ENCODE peak calls at places on chromosome 16, in seven cellular contexts. H is left ventricle myocardium inferior, I is psoas muscle, D is breast epithelium, C is A549, Q is A673, M is PC-9. Y is an unnamed sample.

GRCh38 chr16:85910073-85910853 is 11.3 kb downstream of the IRF8 start:
- DNase-seq in D (no peak), C (no peak), Q (no peak), I (no peak), M (no peak), H (no peak), Y (no peak)

GRCh38 chr16:23258919-23259237 is 43.2 kb upstream of the SCNN1B start:
- DNase-seq in M (peak), C (no peak), H (no peak), Q (no peak), D (no peak), I (no peak), Y (no peak)

GRCh38 chr16:67017451-67017750 is 11.5 kb upstream of the CBFB start:
- DNase-seq in H (no peak), C (no peak), D (no peak), I (no peak), M (no peak), Q (no peak), Y (no peak)

GRCh38 chr16:68246671-68247070 is 1.5 kb downstream of the PLA2G15 start:
- DNase-seq in I (peak), Q (no peak), H (no peak), D (no peak), C (no peak), M (no peak), Y (no peak)

GRCh38 chr16:63789603-63790002 is 1332.3 kb downstream of the CDH11 start:
- DNase-seq in I (no peak), D (no peak), Q (peak), C (no peak), M (no peak), H (no peak), Y (no peak)

GRCh38 chr16:69535123-69536050 is 30.4 kb upstream of the NFAT5 start:
- DNase-seq in D (no peak), M (no peak), C (no peak), I (no peak), H (no peak), Q (no peak), Y (no peak)

GRCh38 chr16:84375773-84376172 is 7.4 kb downstream of the ATP2C2 start:
- DNase-seq in M (no peak), I (no peak), H (no peak), C (no peak), D (no peak), Q (no peak), Y (no peak)

GRCh38 chr16:20944861-20945390 is 44.4 kb downstream of the LYRM1 start:
- DNase-seq in I (no peak), Q (peak), D (no peak), C (no peak), M (no peak), H (no peak), Y (peak)

GRCh38 chr16:68400083-68400923 is 48.0 kb downstream of the SMPD3 start:
- DNase-seq in Q (no peak), M (no peak), I (no peak), C (no peak), D (no peak), H (no peak), Y (no peak)

GRCh38 chr16:20849587-20850390 is 43.5 kb downstream of the REXO5 start:
- DNase-seq in Q (peak), M (peak), D (peak), I (peak), C (peak), H (peak), Y (no peak)

GRCh38 chr16:87066695-87067556 is 250.3 kb downstream of the C16orf95 start:
- DNase-seq in M (no peak), C (no peak), H (no peak), Q (no peak), I (no peak), D (no peak), Y (no peak)

GRCh38 chr16:80346160-80346632 is 194.6 kb upstream of the DYNLRB2 start:
- DNase-seq in Q (no peak), I (no peak), D (no peak), C (no peak), M (no peak), H (no peak), Y (no peak)

GRCh38 chr16:67843343-67843765 is 1.2 kb downstream of the THAP11 start:
- DNase-seq in Q (no peak), I (no peak), H (no peak), C (no peak), D (no peak), M (no peak), Y (no peak)

GRCh38 chr16:66227766-66228530 is 138.5 kb upstream of the CDH5 start:
- DNase-seq in D (no peak), M (no peak), I (no peak), C (no peak), Q (no peak), H (no peak), Y (no peak)

GRCh38 chr16:52812945-52813556 is 239.6 kb downstream of the CHD9NB start:
- DNase-seq in H (no peak), Q (peak), M (no peak), I (no peak), D (no peak), C (peak), Y (no peak)

GRCh38 chr16:77211880-77212735 is 12.9 kb downstream of the SYCE1L start:
- DNase-seq in C (peak), D (peak), H (peak), I (peak), Q (peak), M (no peak), Y (no peak)

GRCh38 chr16:66272461-66272860 is 94.0 kb upstream of the CDH5 start:
- DNase-seq in H (no peak), Q (no peak), I (no peak), C (no peak), D (peak), M (no peak), Y (no peak)

GRCh38 chr16:19746561-19746960 is 28.5 kb downstream of the IQCK start:
- DNase-seq in C (no peak), M (no peak), I (no peak), H (no peak), D (no peak), Q (no peak), Y (no peak)

GRCh38 chr16:87963400-87963799 is 12.2 kb downstream of the BANP start:
- DNase-seq in H (no peak), D (no peak), Q (peak), I (no peak), C (no peak), M (peak), Y (no peak)

GRCh38 chr16:75304521-75305363 is 53.3 kb upstream of the BCAR1 start:
- DNase-seq in H (peak), I (peak), C (peak), M (peak), Q (peak), D (no peak), Y (no peak)

GRCh38 chr16:47143677-47144558 is at the start of gene NETO2:
- DNase-seq in I (peak), D (peak), C (peak), Q (peak), H (peak), M (no peak), Y (no peak)

GRCh38 chr16:64437706-64438329 is 684.0 kb downstream of the CDH11 start:
- DNase-seq in M (no peak), C (no peak), D (no peak), I (no peak), Q (no peak), H (no peak), Y (no peak)

GRCh38 chr16:65453646-65454045 is 331.8 kb upstream of the CDH11 start:
- DNase-seq in M (no peak), I (no peak), Q (peak), C (no peak), H (no peak), D (no peak), Y (no peak)

GRCh38 chr16:71956500-71956899 is 43.7 kb downstream of the PKD1L3 start:
- DNase-seq in D (no peak), I (no peak), M (no peak), C (no peak), H (no peak), Q (peak), Y (peak)

GRCh38 chr16:71954180-71954579 is 46.0 kb downstream of the PKD1L3 start:
- DNase-seq in D (no peak), H (no peak), I (no peak), Q (no peak), M (no peak), C (no peak), Y (no peak)

GRCh38 chr16:71952818-71953217 is 47.4 kb downstream of the PKD1L3 start:
- DNase-seq in M (no peak), Q (no peak), H (no peak), C (no peak), I (no peak), D (no peak), Y (no peak)

GRCh38 chr16:71954699-71955195 is 45.5 kb downstream of the PKD1L3 start:
- DNase-seq in M (no peak), I (no peak), C (no peak), D (no peak), H (no peak), Q (no peak), Y (no peak)
- H3K4me3 ChIP-seq in M (no peak), I (no peak), C (no peak), D (no peak), H (no peak), Q (no peak), Y (no peak)

GRCh38 chr16:3460585-3460984 is 17.1 kb downstream of the NAA60 start:
- DNase-seq in H (no peak), M (no peak), D (no peak), C (no peak), I (no peak), Q (no peak), Y (no peak)
- H3K4me3 ChIP-seq in H (peak), M (no peak), D (no peak), C (no peak), I (no peak), Q (no peak), Y (no peak)

GRCh38 chr16:4935231-4935855 is 1.6 kb downstream of the PPL start:
- DNase-seq in Q (no peak), I (peak), H (peak), C (no peak), D (peak), M (no peak), Y (no peak)
- H3K4me3 ChIP-seq in Q (no peak), I (peak), H (peak), C (peak), D (peak), M (peak), Y (no peak)

DNA sequence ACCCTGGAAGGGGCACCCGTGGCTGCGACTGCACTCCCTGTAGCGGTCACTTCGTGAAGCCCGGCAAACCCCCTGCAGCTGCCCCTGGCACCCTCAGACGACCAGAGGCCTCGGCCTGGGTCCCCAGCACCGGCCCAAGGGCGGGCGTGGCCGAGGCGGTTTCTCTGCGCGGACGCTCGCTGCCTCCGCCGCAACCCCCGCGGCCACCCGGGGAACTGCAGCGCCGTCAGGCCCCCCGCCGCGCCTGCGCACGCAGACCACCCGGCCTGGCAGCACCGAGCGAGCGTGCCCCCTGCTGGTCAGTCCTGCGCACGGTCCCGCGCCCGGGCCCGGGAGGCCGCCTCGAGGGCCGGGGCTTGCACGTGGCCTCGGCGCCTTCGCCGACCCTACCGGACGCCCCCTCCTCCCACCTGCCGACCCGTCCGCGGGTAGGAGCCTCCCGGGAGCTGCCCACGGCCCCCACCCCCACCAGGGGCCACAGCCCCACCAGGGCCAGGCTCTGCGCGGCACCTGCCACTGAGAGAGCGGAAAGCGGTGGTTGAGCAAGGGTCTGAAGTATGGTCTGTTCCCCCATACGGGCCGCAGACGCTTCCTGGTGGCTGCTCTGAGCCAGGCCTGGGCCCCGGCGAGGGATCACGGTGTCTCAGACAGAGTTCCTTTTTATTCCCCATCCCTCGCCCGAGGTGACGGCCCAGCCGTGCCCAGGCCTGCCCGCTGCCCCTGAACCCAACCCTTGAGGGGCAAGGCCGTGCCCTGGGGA is 11.5 kb upstream of the HS3ST6 start:
- DNase-seq in I (peak), C (peak), M (peak), H (peak), D (peak), Q (peak), Y (peak)
- H3K4me3 ChIP-seq in I (peak), C (peak), M (peak), H (peak), D (peak), Q (peak), Y (peak)

GRCh38 chr16:734208-734980 is 6.4 kb downstream of the CIAO3 start:
- DNase-seq in H (no peak), I (no peak), C (no peak), Q (no peak), D (no peak), M (peak), Y (no peak)

GRCh38 chr16:733382-734207 is 6.7 kb downstream of the HAGHL start:
- DNase-seq in D (no peak), Q (no peak), H (no peak), M (peak), I (no peak), C (no peak), Y (no peak)

GRCh38 chr16:735982-736453 is 4.8 kb downstream of the CIAO3 start:
- DNase-seq in I (no peak), Q (no peak), C (no peak), H (no peak), D (no peak), M (no peak), Y (no peak)

GRCh38 chr16:736936-737481 is 3.8 kb downstream of the CIAO3 start:
- DNase-seq in D (no peak), H (no peak), C (no peak), M (no peak), Q (no peak), I (no peak), Y (no peak)

GRCh38 chr16:734981-735881 is 5.6 kb downstream of the CIAO3 start:
- DNase-seq in C (no peak), M (peak), D (no peak), Q (no peak), I (no peak), H (no peak), Y (no peak)
- H3K4me3 ChIP-seq in C (no peak), M (no peak), D (no peak), Q (no peak), I (no peak), H (no peak), Y (no peak)

GRCh38 chr16:89431616-89432015 is 58.7 kb downstream of the ANKRD11 start:
- DNase-seq in M (no peak), D (no peak), C (no peak), I (no peak), Q (no peak), H (no peak), Y (no peak)
- H3K4me3 ChIP-seq in M (no peak), D (no peak), C (no peak), I (no peak), Q (no peak), H (no peak), Y (no peak)

DNA sequence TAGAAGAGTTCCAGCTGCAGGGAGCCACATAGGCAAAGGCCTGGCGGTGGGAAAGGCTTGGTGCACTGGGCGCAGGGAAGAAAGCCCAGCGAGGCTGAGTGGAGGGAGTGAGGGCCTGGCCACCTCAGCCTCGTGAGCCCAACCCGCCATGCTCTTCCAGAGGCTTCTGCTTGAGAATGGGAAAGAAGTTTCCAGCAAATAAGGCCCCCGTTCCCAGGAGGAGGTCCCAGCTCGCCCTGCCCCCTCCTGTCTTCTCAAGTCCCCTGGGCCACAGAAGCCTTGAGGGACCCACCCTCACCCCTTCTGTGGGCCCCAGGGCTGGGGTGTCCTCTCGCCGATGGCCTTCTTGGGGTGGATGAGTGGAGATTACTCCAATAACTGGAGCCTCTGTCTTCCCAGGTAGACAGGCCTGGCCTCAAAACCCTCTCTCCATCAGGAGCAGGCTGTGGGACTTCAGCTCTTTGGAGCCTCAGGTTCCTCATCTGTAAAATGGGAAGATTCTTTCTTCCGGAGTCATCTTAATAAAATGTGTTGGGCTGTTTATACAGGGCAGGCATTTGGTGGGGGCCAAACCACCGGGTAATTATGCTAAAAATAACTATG is 933 bp upstream of the SNN start:
- DNase-seq in H (no peak), Q (no peak), I (no peak), C (no peak), D (no peak), M (no peak), Y (no peak)
- H3K4me3 ChIP-seq in H (peak), Q (peak), I (peak), C (peak), D (peak), M (no peak), Y (no peak)

DNA sequence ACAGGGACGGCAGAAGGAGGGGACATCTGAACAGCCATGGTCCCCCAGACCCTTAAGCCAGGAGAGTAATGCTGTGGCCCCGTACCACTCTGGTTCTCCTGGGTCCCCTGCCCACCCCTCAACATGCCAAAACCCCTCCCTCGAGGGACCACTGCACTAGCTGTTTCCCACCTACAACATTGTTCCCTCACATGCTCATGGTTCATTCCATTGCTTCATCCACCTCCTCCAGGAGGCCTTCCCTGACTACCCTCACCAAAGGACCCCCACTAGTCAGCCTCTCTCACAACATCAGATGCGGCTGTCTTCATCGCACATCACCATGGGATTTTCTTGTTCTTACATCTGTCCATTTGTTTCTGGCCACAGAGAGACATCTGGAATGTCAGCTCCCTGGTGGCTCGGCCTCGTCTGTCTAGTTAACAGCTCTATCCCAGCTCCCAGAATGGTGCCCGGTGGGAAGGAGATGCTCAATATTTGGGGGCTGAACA is 1.7 kb downstream of the DOK4 start:
- DNase-seq in C (no peak), M (no peak), Q (no peak), H (no peak), I (no peak), D (no peak), Y (no peak)
- H3K4me3 ChIP-seq in C (no peak), M (no peak), Q (no peak), H (no peak), I (no peak), D (no peak), Y (no peak)

DNA sequence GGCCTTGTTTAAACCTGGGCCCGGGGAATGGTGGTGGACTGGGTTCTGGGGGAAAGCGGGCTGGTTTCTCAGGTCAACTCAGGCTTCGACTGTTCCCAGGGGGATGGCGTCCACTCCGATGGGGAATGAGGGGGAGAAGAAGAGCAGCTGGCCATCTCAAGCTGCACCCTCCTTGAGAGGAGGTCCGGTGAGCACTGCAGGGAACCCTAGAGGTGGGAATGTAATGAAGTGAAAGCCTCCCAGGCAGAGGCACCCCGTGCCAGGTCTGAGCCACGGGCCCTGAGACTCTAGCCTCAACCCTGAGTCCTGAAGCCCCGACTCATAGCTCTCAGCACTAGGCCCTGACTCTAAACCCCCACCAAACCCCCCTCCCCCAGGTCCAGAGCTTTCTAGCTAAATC is 1.2 kb upstream of the CDIPT start:
- DNase-seq in Q (no peak), C (no peak), M (no peak), D (no peak), H (no peak), I (no peak), Y (no peak)
- H3K4me3 ChIP-seq in Q (no peak), C (no peak), M (no peak), D (no peak), H (no peak), I (peak), Y (no peak)

GRCh38 chr16:17223576-17223975 is 247.2 kb downstream of the XYLT1 start:
- DNase-seq in H (no peak), Q (no peak), I (no peak), D (no peak), M (no peak), C (no peak), Y (no peak)

GRCh38 chr16:17222756-17223411 is 247.9 kb downstream of the XYLT1 start:
- DNase-seq in H (no peak), M (no peak), C (no peak), D (no peak), Q (no peak), I (peak), Y (no peak)

GRCh38 chr16:17224859-17225258 is 245.9 kb downstream of the XYLT1 start:
- DNase-seq in H (peak), C (no peak), M (no peak), Q (no peak), I (peak), D (peak), Y (peak)

GRCh38 chr16:17225551-17225950 is 245.2 kb downstream of the XYLT1 start:
- DNase-seq in M (no peak), H (no peak), Q (no peak), C (no peak), I (no peak), D (no peak), Y (no peak)

GRCh38 chr16:17224350-17224749 is 246.4 kb downstream of the XYLT1 start:
- DNase-seq in I (no peak), M (no peak), H (no peak), C (no peak), D (no peak), Q (no peak), Y (no peak)
- H3K4me3 ChIP-seq in I (no peak), M (no peak), H (no peak), C (no peak), D (no peak), Q (no peak), Y (no peak)